ENCODE peak calls at places on chromosomes 12 and 14, in ten cellular contexts. E is GOT3; L is NCI-H1694; A is Jurkat, Clone E6-1; R is uterus; N is HS-27A; T is GM03348; G is tibial artery; Z is activated CD8-positive, alpha-beta memory T cell treated with anti-CD3 and anti-CD28 coated beads for 1 hour; H is CD8-positive, alpha-beta memory T cell. S is an unnamed sample.

GRCh38 chr14:50320279-50320678 is 8.2 kb downstream of the DMAC2L start:
- DNase-seq in E (no peak), L (no peak), A (no peak), R (no peak), N (no peak), T (peak), G (no peak), Z (no peak), H (no peak), S (peak)

GRCh38 chr12:17810399-17810798 is 279.6 kb downstream of the RERGL start:
- DNase-seq in E (no peak), L (peak), A (no peak), R (no peak), N (no peak), T (no peak), G (no peak), Z (no peak), H (no peak), S (no peak)

GRCh38 chr14:51782412-51782811 is 78.0 kb upstream of the GNG2 start:
- DNase-seq in E (no peak), L (no peak), A (no peak), R (no peak), N (no peak), T (no peak), G (no peak), Z (no peak), H (no peak), S (no peak)

GRCh38 chr14:100570726-100571454 is 16.3 kb downstream of the BEGAIN start:
- DNase-seq in E (no peak), L (no peak), A (no peak), R (no peak), N (no peak), T (no peak), G (no peak), Z (no peak), H (no peak), S (no peak)

GRCh38 chr12:63882844-63883243 is 38.3 kb downstream of the SRGAP1 start:
- DNase-seq in E (no peak), L (peak), A (no peak), R (no peak), N (no peak), T (no peak), G (no peak), Z (no peak), H (no peak), S (peak)

GRCh38 chr14:71139058-71139946 is 232.0 kb downstream of the PCNX1 start:
- DNase-seq in E (no peak), L (peak), A (peak), R (no peak), N (no peak), T (peak), G (peak), Z (peak), H (peak), S (peak)

GRCh38 chr14:94001501-94002396 is 4.6 kb downstream of the CCDC197 start:
- DNase-seq in E (no peak), L (peak), A (peak), R (peak), N (no peak), T (peak), G (peak), Z (peak), H (peak), S (peak)

GRCh38 chr12:59164991-59165718 is 244.9 kb upstream of the LRIG3 start:
- DNase-seq in E (no peak), L (peak), A (peak), R (no peak), N (no peak), T (peak), G (no peak), Z (no peak), H (no peak), S (no peak)

GRCh38 chr14:21084396-21084795 is 14.1 kb downstream of the ZNF219 start:
- DNase-seq in E (no peak), L (no peak), A (no peak), R (no peak), N (no peak), T (no peak), G (no peak), Z (no peak), H (no peak), S (peak)

GRCh38 chr12:80216890-80217559 is 117.7 kb downstream of the OTOGL start:
- DNase-seq in E (no peak), L (peak), A (no peak), R (no peak), N (no peak), T (no peak), G (no peak), Z (no peak), H (no peak), S (no peak)

GRCh38 chr14:91509083-91509877 is 830 bp downstream of the PPP4R3A start:
- DNase-seq in E (no peak), L (peak), A (no peak), R (no peak), N (peak), T (peak), G (no peak), Z (peak), H (peak), S (peak)

GRCh38 chr14:100278702-100279101 is 27.5 kb downstream of the SLC25A29 start:
- DNase-seq in E (no peak), L (no peak), A (no peak), R (no peak), N (peak), T (peak), G (no peak), Z (no peak), H (no peak), S (peak)